ENCODE peak calls at places on chromosomes 11 and 22, in five cellular contexts. B is sigmoid colon, G is ovary, J is endothelial cell of umbilical vein, D is Peyer's patch. T is an unnamed sample.

GRCh38 chr11:58576792-58577440 is 1.3 kb upstream of the LPXN start:
- DNase-seq in B (peak; percentile 61), G (peak; percentile 33), J (peak; percentile 53), D (peak; percentile 44), T (no peak)

GRCh38 chr22:30561402-30562154 is 12.9 kb downstream of the GAL3ST1 start:
- DNase-seq in B (no peak), G (no peak), J (no peak), D (no peak), T (no peak)

GRCh38 chr11:58059011-58059358 is 28.2 kb downstream of the OR6Q1 start:
- DNase-seq in B (no peak), G (no peak), J (peak; percentile 88), D (no peak), T (no peak)

GRCh38 chr11:3167143-3168119 is 2.3 kb upstream of the OSBPL5 start:
- DNase-seq in B (no peak), G (peak; percentile 20), J (no peak), D (no peak), T (peak; percentile 13)

GRCh38 chr22:42716221-42716620 is 4.4 kb downstream of the A4GALT start:
- DNase-seq in B (no peak), G (no peak), J (no peak), D (no peak), T (no peak)

GRCh38 chr22:27715078-27715477 is 86.5 kb downstream of the MN1 start:
- DNase-seq in B (no peak), G (no peak), J (no peak), D (no peak), T (no peak)

GRCh38 chr11:35992551-35992950 is 48.7 kb downstream of the LDLRAD3 start:
- DNase-seq in B (no peak), G (no peak), J (no peak), D (no peak), T (no peak)

GRCh38 chr22:17486719-17487118 is 76.6 kb upstream of the SLC25A18 start:
- DNase-seq in B (no peak), G (no peak), J (no peak), D (no peak), T (no peak)

GRCh38 chr11:1484716-1485503 is 1.7 kb downstream of the MOB2 start:
- DNase-seq in B (peak; percentile 78), G (peak; percentile 34), J (no peak), D (no peak), T (peak; percentile 33)

GRCh38 chr11:96242971-96243647 is 99.9 kb downstream of the MAML2 start:
- DNase-seq in B (peak; percentile 98), G (peak; percentile 92), J (peak; percentile 97), D (peak; percentile 95), T (peak; percentile 94)
- H3K4me1 ChIP-seq in B (peaks cover 25% of the 10 kb centered on the region), G (no peaks in the 10 kb centered on the region), J (peaks cover 19% of the 10 kb centered on the region), D (peaks cover 18% of the 10 kb centered on the region), T (peaks cover 42% of the 10 kb centered on the region)

GRCh38 chr11:74006743-74007304 is 2.1 kb downstream of the UCP3 start:
- DNase-seq in B (peak; percentile 29), G (no peak), J (no peak), D (peak; percentile 40), T (no peak)
- H3K4me1 ChIP-seq in B (no peaks in the 10 kb centered on the region), G (no peaks in the 10 kb centered on the region), J (no peaks in the 10 kb centered on the region), D (peaks cover 10% of the 10 kb centered on the region), T (peaks cover 53% of the 10 kb centered on the region)

GRCh38 chr11:100687032-100687629 is at the start of gene ARHGAP42:
- DNase-seq in B (peak; percentile 77), G (peak; percentile 63), J (peak; percentile 61), D (peak; percentile 85), T (peak; percentile 72)
- H3K4me1 ChIP-seq in B (peaks cover 18% of the 10 kb centered on the region), G (peaks cover 2% of the 10 kb centered on the region), J (peaks cover 6% of the 10 kb centered on the region), D (no peaks in the 10 kb centered on the region), T (peaks cover 57% of the 10 kb centered on the region)

GRCh38 chr11:39651857-39652461 is 1807.5 kb downstream of the LRRC4C start:
- DNase-seq in B (peak; percentile 48), G (no peak), J (no peak), D (no peak), T (no peak)
- H3K4me1 ChIP-seq in B (no peaks in the 10 kb centered on the region), G (no peaks in the 10 kb centered on the region), J (no peaks in the 10 kb centered on the region), D (no peaks in the 10 kb centered on the region), T (no peaks in the 10 kb centered on the region)

DNA sequence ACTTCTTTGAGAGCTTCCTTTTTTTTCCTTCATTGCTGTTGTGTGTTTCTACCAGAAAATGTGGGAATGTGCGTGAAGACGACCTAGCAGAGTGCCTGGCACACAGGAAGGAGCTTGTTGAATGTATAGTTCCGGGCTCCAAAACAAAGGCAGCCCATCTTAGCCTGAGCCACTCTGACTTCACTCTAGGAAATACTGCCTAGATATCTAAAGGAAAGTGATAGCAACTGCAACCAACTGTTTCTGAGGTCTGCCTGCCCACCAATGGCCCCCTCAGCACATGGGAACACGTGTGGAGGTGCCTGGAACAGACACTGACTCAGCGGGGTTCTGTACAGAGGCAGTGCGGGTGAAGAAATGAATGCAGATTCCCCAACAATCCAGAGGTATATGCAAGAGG is 14.7 kb upstream of the XBP1 start:
- DNase-seq in B (no peak), G (no peak), J (no peak), D (peak; percentile 28), T (no peak)
- H3K4me1 ChIP-seq in B (peaks cover 22% of the 10 kb centered on the region), G (peaks cover 14% of the 10 kb centered on the region), J (peaks cover 10% of the 10 kb centered on the region), D (peaks cover 41% of the 10 kb centered on the region), T (peaks cover 46% of the 10 kb centered on the region)

GRCh38 chr22:35821654-35822053 is 104.0 kb downstream of the APOL5 start:
- DNase-seq in B (no peak), G (no peak), J (no peak), D (no peak), T (no peak)
- H3K4me1 ChIP-seq in B (peaks cover 47% of the 10 kb centered on the region), G (peaks cover 5% of the 10 kb centered on the region), J (peaks cover 5% of the 10 kb centered on the region), D (peaks cover 16% of the 10 kb centered on the region), T (peaks cover 81% of the 10 kb centered on the region)

T was measured in left ventricle myocardium inferior.